ENCODE peak calls at places on chromosomes 6 and 20, in seven cellular contexts. One of them, this sample, is unnamed.

GRCh38 chr6:46323312-46323965 is 152.7 kb upstream of the ENPP5 start:
- DNase-seq in H7: no peak
- DNase-seq in GM23338: no peak
- DNase-seq in smooth muscle cell of the brain vasculature: peak; percentile 7
- DNase-seq in NCI-H1105: no peak
- DNase-seq in transverse colon: no peak
- DNase-seq in T-helper 2 cell: no peak
- DNase-seq in this sample: no peak

GRCh38 chr6:134753001-134753400 is 196.9 kb downstream of the ALDH8A1 start:
- DNase-seq in H7: no peak
- DNase-seq in GM23338: no peak
- DNase-seq in smooth muscle cell of the brain vasculature: no peak
- DNase-seq in NCI-H1105: no peak
- DNase-seq in transverse colon: no peak
- DNase-seq in T-helper 2 cell: no peak
- DNase-seq in this sample: no peak

GRCh38 chr6:159084493-159085091 is 39.8 kb upstream of the TAGAP start:
- DNase-seq in H7: no peak
- DNase-seq in GM23338: no peak
- DNase-seq in smooth muscle cell of the brain vasculature: no peak
- DNase-seq in NCI-H1105: no peak
- DNase-seq in transverse colon: no peak
- DNase-seq in T-helper 2 cell: no peak
- DNase-seq in this sample: no peak

GRCh38 chr6:114068119-114068518 is 97.2 kb upstream of the HDAC2 start:
- DNase-seq in H7: no peak
- DNase-seq in GM23338: no peak
- DNase-seq in smooth muscle cell of the brain vasculature: no peak
- DNase-seq in NCI-H1105: no peak
- DNase-seq in transverse colon: no peak
- DNase-seq in T-helper 2 cell: no peak
- DNase-seq in this sample: no peak

GRCh38 chr20:24700166-24700860 is 230.9 kb downstream of the SYNDIG1 start:
- DNase-seq in H7: peak; percentile 12
- DNase-seq in GM23338: no peak
- DNase-seq in smooth muscle cell of the brain vasculature: no peak
- DNase-seq in NCI-H1105: no peak
- DNase-seq in transverse colon: no peak
- DNase-seq in T-helper 2 cell: no peak
- DNase-seq in this sample: no peak

GRCh38 chr6:136823128-136823660 is 802 bp downstream of the PEX7 start:
- DNase-seq in H7: no peak
- DNase-seq in GM23338: no peak
- DNase-seq in smooth muscle cell of the brain vasculature: no peak
- DNase-seq in NCI-H1105: no peak
- DNase-seq in transverse colon: no peak
- DNase-seq in T-helper 2 cell: no peak
- DNase-seq in this sample: no peak

GRCh38 chr6:115058414-115059211 is 715.8 kb upstream of the HS3ST5 start:
- DNase-seq in H7: no peak
- DNase-seq in GM23338: no peak
- DNase-seq in smooth muscle cell of the brain vasculature: no peak
- DNase-seq in NCI-H1105: no peak
- DNase-seq in transverse colon: no peak
- DNase-seq in T-helper 2 cell: no peak
- DNase-seq in this sample: no peak

GRCh38 chr20:2585811-2586210 is 49.4 kb downstream of the TMC2 start:
- DNase-seq in H7: no peak
- DNase-seq in GM23338: no peak
- DNase-seq in smooth muscle cell of the brain vasculature: peak; percentile 46
- DNase-seq in NCI-H1105: no peak
- DNase-seq in transverse colon: no peak
- DNase-seq in T-helper 2 cell: no peak
- DNase-seq in this sample: no peak

GRCh38 chr6:85360794-85361642 is 88.9 kb upstream of the NT5E start:
- DNase-seq in H7: no peak
- DNase-seq in GM23338: no peak
- DNase-seq in smooth muscle cell of the brain vasculature: peak; percentile 65
- DNase-seq in NCI-H1105: no peak
- DNase-seq in transverse colon: peak; percentile 11
- DNase-seq in T-helper 2 cell: no peak
- DNase-seq in this sample: no peak

GRCh38 chr20:57921701-57922482 is 212.1 kb upstream of the PMEPA1 start:
- DNase-seq in H7: no peak
- DNase-seq in GM23338: no peak
- DNase-seq in smooth muscle cell of the brain vasculature: no peak
- DNase-seq in NCI-H1105: no peak
- DNase-seq in transverse colon: no peak
- DNase-seq in T-helper 2 cell: no peak
- DNase-seq in this sample: peak; percentile 33

GRCh38 chr6:129590408-129591022 is 119.5 kb downstream of the ARHGAP18 start:
- DNase-seq in H7: no peak
- DNase-seq in GM23338: no peak
- DNase-seq in smooth muscle cell of the brain vasculature: peak; percentile 74
- DNase-seq in NCI-H1105: no peak
- DNase-seq in transverse colon: no peak
- DNase-seq in T-helper 2 cell: no peak
- DNase-seq in this sample: no peak

GRCh38 chr6:92810913-92811312 is 608.4 kb downstream of the EPHA7 start:
- DNase-seq in H7: peak; percentile 58
- DNase-seq in GM23338: peak; percentile 86
- DNase-seq in smooth muscle cell of the brain vasculature: no peak
- DNase-seq in NCI-H1105: peak; percentile 61
- DNase-seq in transverse colon: no peak
- DNase-seq in T-helper 2 cell: no peak
- DNase-seq in this sample: peak; percentile 78

GRCh38 chr6:77403424-77403823 is 59.9 kb downstream of the HTR1B start:
- DNase-seq in H7: no peak
- DNase-seq in GM23338: no peak
- DNase-seq in smooth muscle cell of the brain vasculature: no peak
- DNase-seq in NCI-H1105: no peak
- DNase-seq in transverse colon: no peak
- DNase-seq in T-helper 2 cell: no peak
- DNase-seq in this sample: no peak

GRCh38 chr20:36847009-36847709 is 28.8 kb upstream of the TLDC2 start:
- DNase-seq in H7: no peak
- DNase-seq in GM23338: no peak
- DNase-seq in smooth muscle cell of the brain vasculature: no peak
- DNase-seq in NCI-H1105: no peak
- DNase-seq in transverse colon: peak; percentile 64
- DNase-seq in T-helper 2 cell: no peak
- DNase-seq in this sample: peak; percentile 99

GRCh38 chr6:120876405-120876804 is 457.9 kb downstream of the TBC1D32 start:
- DNase-seq in H7: peak; percentile 13
- DNase-seq in GM23338: no peak
- DNase-seq in smooth muscle cell of the brain vasculature: no peak
- DNase-seq in NCI-H1105: no peak
- DNase-seq in transverse colon: no peak
- DNase-seq in T-helper 2 cell: no peak
- DNase-seq in this sample: no peak

GRCh38 chr6:89120371-89120770 is 2.5 kb upstream of the SRSF12 start:
- DNase-seq in H7: no peak
- DNase-seq in GM23338: no peak
- DNase-seq in smooth muscle cell of the brain vasculature: no peak
- DNase-seq in NCI-H1105: no peak
- DNase-seq in transverse colon: no peak
- DNase-seq in T-helper 2 cell: no peak
- DNase-seq in this sample: no peak

GRCh38 chr6:161117942-161118341 is 126.4 kb downstream of the MAP3K4 start:
- DNase-seq in H7: no peak
- DNase-seq in GM23338: no peak
- DNase-seq in smooth muscle cell of the brain vasculature: no peak
- DNase-seq in NCI-H1105: no peak
- DNase-seq in transverse colon: no peak
- DNase-seq in T-helper 2 cell: no peak
- DNase-seq in this sample: no peak

GRCh38 chr6:2127484-2127911 is 117.9 kb downstream of the GMDS start:
- DNase-seq in H7: peak; percentile 16
- DNase-seq in GM23338: no peak
- DNase-seq in smooth muscle cell of the brain vasculature: no peak
- DNase-seq in NCI-H1105: no peak
- DNase-seq in transverse colon: peak; percentile 31
- DNase-seq in T-helper 2 cell: no peak
- DNase-seq in this sample: no peak

GRCh38 chr6:156438519-156438918 is 338.7 kb upstream of the ARID1B start:
- DNase-seq in H7: no peak
- DNase-seq in GM23338: no peak
- DNase-seq in smooth muscle cell of the brain vasculature: no peak
- DNase-seq in NCI-H1105: no peak
- DNase-seq in transverse colon: no peak
- DNase-seq in T-helper 2 cell: no peak
- DNase-seq in this sample: no peak

GRCh38 chr6:8539446-8539845 is 104.1 kb upstream of the SLC35B3 start:
- DNase-seq in H7: peak; percentile 19
- DNase-seq in GM23338: peak; percentile 34
- DNase-seq in smooth muscle cell of the brain vasculature: no peak
- DNase-seq in NCI-H1105: no peak
- DNase-seq in transverse colon: no peak
- DNase-seq in T-helper 2 cell: no peak
- DNase-seq in this sample: peak; percentile 24

GRCh38 chr6:116362287-116362686 is 8.5 kb upstream of the DSE start:
- DNase-seq in H7: no peak
- DNase-seq in GM23338: no peak
- DNase-seq in smooth muscle cell of the brain vasculature: no peak
- DNase-seq in NCI-H1105: no peak
- DNase-seq in transverse colon: no peak
- DNase-seq in T-helper 2 cell: no peak
- DNase-seq in this sample: no peak

GRCh38 chr6:53938810-53939209 is 144.0 kb downstream of the LRRC1 start:
- DNase-seq in H7: no peak
- DNase-seq in GM23338: no peak
- DNase-seq in smooth muscle cell of the brain vasculature: no peak
- DNase-seq in NCI-H1105: no peak
- DNase-seq in transverse colon: no peak
- DNase-seq in T-helper 2 cell: no peak
- DNase-seq in this sample: no peak

GRCh38 chr6:26536571-26537159 is 1.5 kb upstream of the HMGN4 start:
- DNase-seq in H7: peak; percentile 48
- DNase-seq in GM23338: peak; percentile 47
- DNase-seq in smooth muscle cell of the brain vasculature: no peak
- DNase-seq in NCI-H1105: peak; percentile 38
- DNase-seq in transverse colon: peak; percentile 52
- DNase-seq in T-helper 2 cell: no peak
- DNase-seq in this sample: peak; percentile 84

GRCh38 chr6:142902636-142903053 is 42.3 kb downstream of the HIVEP2 start:
- DNase-seq in H7: no peak
- DNase-seq in GM23338: no peak
- DNase-seq in smooth muscle cell of the brain vasculature: peak; percentile 90
- DNase-seq in NCI-H1105: no peak
- DNase-seq in transverse colon: peak; percentile 67
- DNase-seq in T-helper 2 cell: peak; percentile 39
- DNase-seq in this sample: no peak

GRCh38 chr6:125940691-125941090 is 15.9 kb upstream of the HINT3 start:
- DNase-seq in H7: no peak
- DNase-seq in GM23338: no peak
- DNase-seq in smooth muscle cell of the brain vasculature: no peak
- DNase-seq in NCI-H1105: no peak
- DNase-seq in transverse colon: no peak
- DNase-seq in T-helper 2 cell: no peak
- DNase-seq in this sample: no peak

GRCh38 chr20:50645253-50646068 is 45.9 kb downstream of the RIPOR3 start:
- DNase-seq in H7: peak; percentile 91
- DNase-seq in GM23338: peak; percentile 95
- DNase-seq in smooth muscle cell of the brain vasculature: peak; percentile 94
- DNase-seq in NCI-H1105: no peak
- DNase-seq in transverse colon: peak; percentile 71
- DNase-seq in T-helper 2 cell: no peak
- DNase-seq in this sample: peak; percentile 44

GRCh38 chr6:158799051-158799792 is 19.9 kb downstream of the EZR start:
- DNase-seq in H7: no peak
- DNase-seq in GM23338: no peak
- DNase-seq in smooth muscle cell of the brain vasculature: no peak
- DNase-seq in NCI-H1105: peak; percentile 98
- DNase-seq in transverse colon: peak; percentile 59
- DNase-seq in T-helper 2 cell: no peak
- DNase-seq in this sample: peak; percentile 99

GRCh38 chr6:3358413-3359090 is 98.3 kb downstream of the SLC22A23 start:
- DNase-seq in H7: no peak
- DNase-seq in GM23338: no peak
- DNase-seq in smooth muscle cell of the brain vasculature: no peak
- DNase-seq in NCI-H1105: no peak
- DNase-seq in transverse colon: no peak
- DNase-seq in T-helper 2 cell: no peak
- DNase-seq in this sample: no peak

GRCh38 chr6:153167907-153168306 is 36.8 kb upstream of the RGS17 start:
- DNase-seq in H7: no peak
- DNase-seq in GM23338: no peak
- DNase-seq in smooth muscle cell of the brain vasculature: no peak
- DNase-seq in NCI-H1105: no peak
- DNase-seq in transverse colon: no peak
- DNase-seq in T-helper 2 cell: no peak
- DNase-seq in this sample: no peak

GRCh38 chr6:79630883-79631799 is at the start of gene SH3BGRL2:
- DNase-seq in H7: peak; percentile 91
- DNase-seq in GM23338: peak; percentile 93
- DNase-seq in smooth muscle cell of the brain vasculature: no peak
- DNase-seq in NCI-H1105: peak; percentile 88
- DNase-seq in transverse colon: peak; percentile 91
- DNase-seq in T-helper 2 cell: no peak
- DNase-seq in this sample: peak; percentile 92

GRCh38 chr20:60136640-60137411 is 178.6 kb downstream of the CDH26 start:
- DNase-seq in H7: no peak
- DNase-seq in GM23338: no peak
- DNase-seq in smooth muscle cell of the brain vasculature: no peak
- DNase-seq in NCI-H1105: no peak
- DNase-seq in transverse colon: no peak
- DNase-seq in T-helper 2 cell: no peak
- DNase-seq in this sample: peak; percentile 27

GRCh38 chr6:26258199-26258977 is 106.6 kb upstream of the BTN3A2 start:
- DNase-seq in H7: no peak
- DNase-seq in GM23338: peak; percentile 57
- DNase-seq in smooth muscle cell of the brain vasculature: no peak
- DNase-seq in NCI-H1105: no peak
- DNase-seq in transverse colon: no peak
- DNase-seq in T-helper 2 cell: no peak
- DNase-seq in this sample: peak; percentile 8

GRCh38 chr20:32582659-32583580 is 2.2 kb downstream of the NOL4L start:
- DNase-seq in H7: peak; percentile 93
- DNase-seq in GM23338: peak; percentile 82
- DNase-seq in smooth muscle cell of the brain vasculature: no peak
- DNase-seq in NCI-H1105: no peak
- DNase-seq in transverse colon: peak; percentile 33
- DNase-seq in T-helper 2 cell: no peak
- DNase-seq in this sample: peak; percentile 44

GRCh38 chr20:20229595-20229994 is 138.3 kb upstream of the INSM1 start:
- DNase-seq in H7: no peak
- DNase-seq in GM23338: no peak
- DNase-seq in smooth muscle cell of the brain vasculature: no peak
- DNase-seq in NCI-H1105: no peak
- DNase-seq in transverse colon: no peak
- DNase-seq in T-helper 2 cell: no peak
- DNase-seq in this sample: no peak

GRCh38 chr6:137733353-137733746 is 133.7 kb upstream of the TNFAIP3 start:
- DNase-seq in H7: no peak
- DNase-seq in GM23338: no peak
- DNase-seq in smooth muscle cell of the brain vasculature: no peak
- DNase-seq in NCI-H1105: no peak
- DNase-seq in transverse colon: no peak
- DNase-seq in T-helper 2 cell: no peak
- DNase-seq in this sample: no peak

GRCh38 chr6:41543087-41543486 is 3.1 kb upstream of the FOXP4 start:
- DNase-seq in H7: no peak
- DNase-seq in GM23338: no peak
- DNase-seq in smooth muscle cell of the brain vasculature: no peak
- DNase-seq in NCI-H1105: no peak
- DNase-seq in transverse colon: no peak
- DNase-seq in T-helper 2 cell: no peak
- DNase-seq in this sample: no peak

GRCh38 chr6:140051521-140052455 is 677.3 kb upstream of the CITED2 start:
- DNase-seq in H7: no peak
- DNase-seq in GM23338: no peak
- DNase-seq in smooth muscle cell of the brain vasculature: no peak
- DNase-seq in NCI-H1105: peak; percentile 67
- DNase-seq in transverse colon: no peak
- DNase-seq in T-helper 2 cell: no peak
- DNase-seq in this sample: no peak